ENCODE peak calls at places on chromosomes 13 and 19, in seven cellular contexts. One of them, this sample, is unnamed.

GRCh38 chr19:19528721-19529490 is at the start of gene YJEFN3:
- DNase-seq in GM12878: no peak
- DNase-seq in heart right ventricle: no peak
- DNase-seq in caudate nucleus: peak
- DNase-seq in CD4-positive, alpha-beta T cell: no peak
- DNase-seq in endodermal cell: peak
- DNase-seq in neural progenitor cell: peak
- DNase-seq in this sample: no peak

GRCh38 chr13:111409413-111409812 is 89.0 kb downstream of the TEX29 start:
- DNase-seq in endodermal cell: no peak
- DNase-seq in CD4-positive, alpha-beta T cell: no peak
- DNase-seq in neural progenitor cell: no peak
- DNase-seq in caudate nucleus: no peak
- DNase-seq in GM12878: no peak
- DNase-seq in heart right ventricle: no peak
- DNase-seq in this sample: no peak

GRCh38 chr13:98492335-98493034 is 84.4 kb downstream of the STK24 start:
- DNase-seq in neural progenitor cell: peak
- DNase-seq in heart right ventricle: no peak
- DNase-seq in endodermal cell: peak
- DNase-seq in CD4-positive, alpha-beta T cell: no peak
- DNase-seq in GM12878: no peak
- DNase-seq in caudate nucleus: no peak
- DNase-seq in this sample: no peak

GRCh38 chr13:112952759-112953541 is 16.1 kb upstream of the MCF2L start:
- DNase-seq in caudate nucleus: no peak
- DNase-seq in endodermal cell: peak
- DNase-seq in CD4-positive, alpha-beta T cell: no peak
- DNase-seq in neural progenitor cell: no peak
- DNase-seq in GM12878: no peak
- DNase-seq in heart right ventricle: no peak
- DNase-seq in this sample: no peak

GRCh38 chr19:53865918-53866696 is 1.6 kb upstream of the MYADM start:
- DNase-seq in caudate nucleus: peak
- DNase-seq in neural progenitor cell: peak
- DNase-seq in endodermal cell: peak
- DNase-seq in CD4-positive, alpha-beta T cell: peak
- DNase-seq in heart right ventricle: peak
- DNase-seq in GM12878: no peak
- DNase-seq in this sample: no peak

GRCh38 chr19:12513531-12514061 is 29.0 kb upstream of the ZNF709 start:
- DNase-seq in neural progenitor cell: no peak
- DNase-seq in caudate nucleus: peak
- DNase-seq in GM12878: no peak
- DNase-seq in endodermal cell: peak
- DNase-seq in heart right ventricle: no peak
- DNase-seq in CD4-positive, alpha-beta T cell: no peak
- DNase-seq in this sample: no peak

GRCh38 chr13:81987677-81988357 is 1646.9 kb upstream of the SPRY2 start:
- DNase-seq in endodermal cell: peak
- DNase-seq in neural progenitor cell: no peak
- DNase-seq in caudate nucleus: no peak
- DNase-seq in CD4-positive, alpha-beta T cell: no peak
- DNase-seq in heart right ventricle: no peak
- DNase-seq in GM12878: no peak
- DNase-seq in this sample: no peak

GRCh38 chr13:99371956-99372355 is 64.8 kb upstream of the GPR183 start:
- DNase-seq in caudate nucleus: no peak
- DNase-seq in heart right ventricle: no peak
- DNase-seq in endodermal cell: peak
- DNase-seq in neural progenitor cell: no peak
- DNase-seq in CD4-positive, alpha-beta T cell: peak
- DNase-seq in GM12878: no peak
- DNase-seq in this sample: no peak

GRCh38 chr19:11142528-11143171 is 12.9 kb downstream of the SPC24 start:
- DNase-seq in neural progenitor cell: peak
- DNase-seq in caudate nucleus: no peak
- DNase-seq in GM12878: no peak
- DNase-seq in heart right ventricle: peak
- DNase-seq in endodermal cell: peak
- DNase-seq in CD4-positive, alpha-beta T cell: no peak
- DNase-seq in this sample: peak

GRCh38 chr13:114082849-114083645 is 49.4 kb downstream of the RASA3 start:
- DNase-seq in CD4-positive, alpha-beta T cell: no peak
- DNase-seq in heart right ventricle: no peak
- DNase-seq in endodermal cell: peak
- DNase-seq in caudate nucleus: no peak
- DNase-seq in neural progenitor cell: no peak
- DNase-seq in GM12878: no peak
- DNase-seq in this sample: no peak

GRCh38 chr13:101307181-101307701 is 109.1 kb downstream of the NALCN start:
- DNase-seq in caudate nucleus: no peak
- DNase-seq in neural progenitor cell: no peak
- DNase-seq in endodermal cell: no peak
- DNase-seq in CD4-positive, alpha-beta T cell: no peak
- DNase-seq in heart right ventricle: no peak
- DNase-seq in GM12878: no peak
- DNase-seq in this sample: no peak

GRCh38 chr19:42284066-42284501 is 15.0 kb downstream of the CIC start:
- DNase-seq in endodermal cell: no peak
- DNase-seq in GM12878: no peak
- DNase-seq in neural progenitor cell: peak
- DNase-seq in caudate nucleus: peak
- DNase-seq in heart right ventricle: peak
- DNase-seq in CD4-positive, alpha-beta T cell: peak
- DNase-seq in this sample: peak

GRCh38 chr13:62418872-62419271 is 1003.2 kb upstream of the PCDH20 start:
- DNase-seq in heart right ventricle: no peak
- DNase-seq in GM12878: no peak
- DNase-seq in endodermal cell: no peak
- DNase-seq in caudate nucleus: no peak
- DNase-seq in neural progenitor cell: no peak
- DNase-seq in CD4-positive, alpha-beta T cell: no peak
- DNase-seq in this sample: no peak

GRCh38 chr13:20716951-20717350 is 13.5 kb downstream of the IL17D start:
- DNase-seq in caudate nucleus: no peak
- DNase-seq in heart right ventricle: no peak
- DNase-seq in CD4-positive, alpha-beta T cell: no peak
- DNase-seq in GM12878: no peak
- DNase-seq in neural progenitor cell: peak
- DNase-seq in endodermal cell: peak
- DNase-seq in this sample: no peak

GRCh38 chr13:110230661-110231347 is 76.2 kb downstream of the COL4A1 start:
- DNase-seq in endodermal cell: no peak
- DNase-seq in CD4-positive, alpha-beta T cell: no peak
- DNase-seq in GM12878: no peak
- DNase-seq in caudate nucleus: no peak
- DNase-seq in heart right ventricle: no peak
- DNase-seq in neural progenitor cell: no peak
- DNase-seq in this sample: no peak

GRCh38 chr13:97058896-97059295 is 64.6 kb upstream of the OXGR1 start:
- DNase-seq in caudate nucleus: no peak
- DNase-seq in heart right ventricle: no peak
- DNase-seq in CD4-positive, alpha-beta T cell: no peak
- DNase-seq in endodermal cell: no peak
- DNase-seq in GM12878: no peak
- DNase-seq in neural progenitor cell: no peak
- DNase-seq in this sample: no peak

GRCh38 chr19:49065905-49066512 is 1.4 kb upstream of the NTF4 start:
- DNase-seq in CD4-positive, alpha-beta T cell: no peak
- DNase-seq in endodermal cell: peak
- DNase-seq in GM12878: no peak
- DNase-seq in neural progenitor cell: no peak
- DNase-seq in heart right ventricle: no peak
- DNase-seq in caudate nucleus: no peak
- DNase-seq in this sample: no peak

GRCh38 chr19:9597027-9597426 is 12.7 kb upstream of the ZNF121 start:
- DNase-seq in caudate nucleus: no peak
- DNase-seq in endodermal cell: no peak
- DNase-seq in heart right ventricle: no peak
- DNase-seq in neural progenitor cell: no peak
- DNase-seq in GM12878: no peak
- DNase-seq in CD4-positive, alpha-beta T cell: no peak
- DNase-seq in this sample: no peak

GRCh38 chr19:38233740-38234251 is 9.8 kb upstream of the DPF1 start:
- DNase-seq in GM12878: no peak
- DNase-seq in CD4-positive, alpha-beta T cell: peak
- DNase-seq in caudate nucleus: peak
- DNase-seq in heart right ventricle: peak
- DNase-seq in endodermal cell: peak
- DNase-seq in neural progenitor cell: peak
- DNase-seq in this sample: peak

GRCh38 chr13:84810781-84811180 is 928.5 kb upstream of the SLITRK1 start:
- DNase-seq in heart right ventricle: no peak
- DNase-seq in neural progenitor cell: no peak
- DNase-seq in CD4-positive, alpha-beta T cell: no peak
- DNase-seq in caudate nucleus: no peak
- DNase-seq in endodermal cell: no peak
- DNase-seq in GM12878: no peak
- DNase-seq in this sample: no peak

GRCh38 chr13:97945342-97945741 is 8.1 kb upstream of the IPO5 start:
- DNase-seq in endodermal cell: no peak
- DNase-seq in CD4-positive, alpha-beta T cell: no peak
- DNase-seq in GM12878: no peak
- DNase-seq in caudate nucleus: no peak
- DNase-seq in heart right ventricle: no peak
- DNase-seq in neural progenitor cell: no peak
- DNase-seq in this sample: no peak

GRCh38 chr13:36157475-36157874 is 26.3 kb upstream of the DCLK1 start:
- DNase-seq in neural progenitor cell: no peak
- DNase-seq in endodermal cell: no peak
- DNase-seq in CD4-positive, alpha-beta T cell: no peak
- DNase-seq in GM12878: no peak
- DNase-seq in caudate nucleus: no peak
- DNase-seq in heart right ventricle: no peak
- DNase-seq in this sample: no peak

DNA sequence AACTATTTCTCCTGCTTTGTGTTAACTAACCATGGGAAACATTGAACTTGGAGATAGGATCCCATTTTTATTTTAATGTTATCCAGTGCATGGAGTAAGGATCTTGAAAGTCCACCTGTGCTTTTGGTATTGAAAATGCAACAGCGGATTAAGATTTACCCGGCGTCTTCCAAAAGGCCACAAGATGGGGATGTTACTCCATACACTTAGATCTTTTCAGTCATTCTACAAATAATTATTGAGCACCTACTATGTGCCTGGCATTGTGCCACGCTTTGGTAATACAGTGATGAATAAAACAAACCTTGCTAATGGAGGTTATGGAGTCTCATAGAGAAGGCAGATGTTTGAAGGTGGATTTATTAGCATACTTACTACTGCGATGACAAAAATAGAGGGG is 56.9 kb downstream of the RFC3 start:
- DNase-seq in caudate nucleus: no peak
- DNase-seq in GM12878: no peak
- DNase-seq in endodermal cell: no peak
- DNase-seq in heart right ventricle: no peak
- DNase-seq in neural progenitor cell: no peak
- DNase-seq in CD4-positive, alpha-beta T cell: no peak
- DNase-seq in this sample: no peak
- H3K27ac ChIP-seq in caudate nucleus: no peak
- H3K27ac ChIP-seq in GM12878: no peak
- H3K27ac ChIP-seq in endodermal cell: no peak
- H3K27ac ChIP-seq in heart right ventricle: no peak
- H3K27ac ChIP-seq in neural progenitor cell: no peak
- H3K27ac ChIP-seq in CD4-positive, alpha-beta T cell: no peak
- H3K27ac ChIP-seq in this sample: no peak

GRCh38 chr19:8392017-8392591 is 1.9 kb downstream of the RAB11B start:
- DNase-seq in heart right ventricle: peak
- DNase-seq in neural progenitor cell: no peak
- DNase-seq in caudate nucleus: no peak
- DNase-seq in CD4-positive, alpha-beta T cell: no peak
- DNase-seq in GM12878: no peak
- DNase-seq in endodermal cell: no peak
- DNase-seq in this sample: no peak
- H3K27ac ChIP-seq in heart right ventricle: peak
- H3K27ac ChIP-seq in neural progenitor cell: no peak
- H3K27ac ChIP-seq in caudate nucleus: peak
- H3K27ac ChIP-seq in CD4-positive, alpha-beta T cell: no peak
- H3K27ac ChIP-seq in GM12878: no peak
- H3K27ac ChIP-seq in endodermal cell: no peak
- H3K27ac ChIP-seq in this sample: peak

DNA sequence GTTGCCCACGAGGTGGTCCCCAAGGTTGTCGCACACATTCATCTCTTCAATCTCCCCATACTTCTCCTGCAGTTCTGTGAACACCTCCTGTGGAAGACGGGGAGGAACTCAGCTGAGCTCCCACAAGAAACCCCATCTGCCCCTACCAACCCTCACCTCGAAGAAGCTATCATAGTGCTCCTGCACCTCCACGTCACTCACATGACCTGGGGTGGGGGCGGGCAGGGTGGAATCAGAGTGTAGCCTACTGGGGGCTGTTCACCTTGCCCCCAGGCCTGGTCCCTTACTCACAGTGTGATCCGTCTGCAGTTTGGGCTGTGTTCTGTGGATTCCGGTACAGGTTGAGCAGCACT is 907 bp downstream of the U2AF1L4 start:
- DNase-seq in caudate nucleus: no peak
- DNase-seq in GM12878: no peak
- DNase-seq in endodermal cell: no peak
- DNase-seq in heart right ventricle: no peak
- DNase-seq in CD4-positive, alpha-beta T cell: no peak
- DNase-seq in neural progenitor cell: no peak
- DNase-seq in this sample: no peak
- H3K27ac ChIP-seq in caudate nucleus: peak
- H3K27ac ChIP-seq in GM12878: peak
- H3K27ac ChIP-seq in endodermal cell: no peak
- H3K27ac ChIP-seq in heart right ventricle: peak
- H3K27ac ChIP-seq in CD4-positive, alpha-beta T cell: peak
- H3K27ac ChIP-seq in neural progenitor cell: no peak
- H3K27ac ChIP-seq in this sample: peak

GRCh38 chr19:940591-941291 is 14.9 kb downstream of the ARID3A start:
- DNase-seq in endodermal cell: no peak
- DNase-seq in GM12878: no peak
- DNase-seq in heart right ventricle: no peak
- DNase-seq in CD4-positive, alpha-beta T cell: peak
- DNase-seq in neural progenitor cell: no peak
- DNase-seq in caudate nucleus: peak
- DNase-seq in this sample: peak
- H3K27ac ChIP-seq in endodermal cell: no peak
- H3K27ac ChIP-seq in GM12878: peak
- H3K27ac ChIP-seq in heart right ventricle: peak
- H3K27ac ChIP-seq in CD4-positive, alpha-beta T cell: no peak
- H3K27ac ChIP-seq in neural progenitor cell: no peak
- H3K27ac ChIP-seq in caudate nucleus: peak
- H3K27ac ChIP-seq in this sample: peak

GRCh38 chr13:107450931-107451330 is 764.4 kb downstream of the LIG4 start:
- DNase-seq in endodermal cell: no peak
- DNase-seq in CD4-positive, alpha-beta T cell: no peak
- DNase-seq in caudate nucleus: no peak
- DNase-seq in heart right ventricle: peak
- DNase-seq in GM12878: no peak
- DNase-seq in neural progenitor cell: no peak
- DNase-seq in this sample: peak
- H3K27ac ChIP-seq in endodermal cell: no peak
- H3K27ac ChIP-seq in CD4-positive, alpha-beta T cell: no peak
- H3K27ac ChIP-seq in caudate nucleus: no peak
- H3K27ac ChIP-seq in heart right ventricle: no peak
- H3K27ac ChIP-seq in GM12878: no peak
- H3K27ac ChIP-seq in neural progenitor cell: no peak
- H3K27ac ChIP-seq in this sample: peak

DNA sequence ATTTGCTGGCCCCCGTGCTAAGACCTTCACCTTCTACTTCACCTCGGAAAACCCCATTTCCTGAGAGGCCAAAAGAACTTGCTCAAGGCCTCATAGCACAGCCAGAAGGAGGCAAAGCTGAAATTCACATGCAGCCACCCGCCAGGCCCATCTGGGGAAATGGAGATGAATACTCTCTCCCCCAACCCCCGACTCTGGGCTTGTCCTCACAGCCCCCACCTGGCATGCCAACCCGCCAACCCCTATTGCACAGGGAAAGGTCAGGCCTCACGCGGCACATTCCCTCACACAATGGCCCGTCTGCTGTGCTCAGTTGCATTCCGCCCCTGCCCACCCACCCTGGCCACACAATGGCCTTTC is 3.2 kb downstream of the PRX start:
- DNase-seq in CD4-positive, alpha-beta T cell: no peak
- DNase-seq in caudate nucleus: no peak
- DNase-seq in neural progenitor cell: peak
- DNase-seq in GM12878: no peak
- DNase-seq in heart right ventricle: no peak
- DNase-seq in endodermal cell: peak
- DNase-seq in this sample: no peak
- H3K27ac ChIP-seq in CD4-positive, alpha-beta T cell: no peak
- H3K27ac ChIP-seq in caudate nucleus: no peak
- H3K27ac ChIP-seq in neural progenitor cell: no peak
- H3K27ac ChIP-seq in GM12878: peak
- H3K27ac ChIP-seq in heart right ventricle: peak
- H3K27ac ChIP-seq in endodermal cell: peak
- H3K27ac ChIP-seq in this sample: no peak

This sample was measured in ascending aorta.